ENCODE peak calls at places on chromosome 17, in nine cellular contexts. M, O, R, T, V, A, Y, I and E are unnamed samples.

GRCh38 chr17:64634217-64634616 is 27.9 kb downstream of the SMURF2 start:
- ATAC-seq in R (no peak), T (peak), O (no peak), M (peak), A (no peak), I (no peak), V (peak), Y (no peak), E (no peak)

GRCh38 chr17:38741443-38741842 is 6.7 kb downstream of the PCGF2 start:
- ATAC-seq in I (no peak), R (no peak), O (peak), T (no peak), Y (peak), M (no peak), V (no peak), A (peak), E (no peak)

GRCh38 chr17:16439867-16440351 is 24.5 kb downstream of the TRPV2 start:
- ATAC-seq in T (peak), Y (peak), O (no peak), R (peak), M (no peak), A (peak), I (no peak), V (peak), E (no peak)

GRCh38 chr17:47694018-47694817 is at the start of gene TBKBP1:
- ATAC-seq in I (peak), M (peak), Y (peak), A (peak), R (peak), T (peak), O (peak), V (peak), E (peak)

GRCh38 chr17:70552230-70552981 is 383.1 kb downstream of the KCNJ2 start:
- ATAC-seq in M (no peak), I (peak), T (no peak), V (no peak), O (peak), A (peak), Y (no peak), R (peak), E (no peak)

GRCh38 chr17:10082795-10083194 is 115.6 kb downstream of the GAS7 start:
- ATAC-seq in R (no peak), I (no peak), O (no peak), T (no peak), A (no peak), V (no peak), M (no peak), Y (no peak), E (no peak)

GRCh38 chr17:27315322-27315721 is 21.4 kb downstream of the WSB1 start:
- ATAC-seq in V (no peak), M (no peak), T (no peak), R (peak), O (peak), Y (no peak), I (peak), A (no peak), E (no peak)

GRCh38 chr17:77753691-77754265 is 204.7 kb upstream of the TNRC6C start:
- ATAC-seq in O (no peak), I (no peak), M (no peak), R (no peak), V (no peak), Y (no peak), T (no peak), A (no peak), E (no peak)

GRCh38 chr17:47275245-47275984 is 21.8 kb downstream of the ITGB3 start:
- ATAC-seq in Y (peak), M (no peak), I (peak), A (peak), R (peak), T (no peak), V (no peak), O (peak), E (no peak)

GRCh38 chr17:74531231-74531761 is at the start of gene CD300LB:
- ATAC-seq in Y (no peak), T (no peak), V (no peak), I (no peak), M (no peak), R (no peak), A (no peak), O (no peak), E (peak)

GRCh38 chr17:79691931-79692330 is 38.8 kb upstream of the ENPP7 start:
- ATAC-seq in Y (no peak), R (no peak), I (no peak), O (peak), T (no peak), M (no peak), A (no peak), V (no peak), E (no peak)

GRCh38 chr17:73476890-73477350 is 165.1 kb upstream of the CDC42EP4 start:
- ATAC-seq in Y (no peak), R (no peak), A (no peak), T (no peak), I (no peak), O (peak), V (no peak), M (no peak), E (no peak)

GRCh38 chr17:29179232-29180036 is 764 bp downstream of the MYO18A start:
- ATAC-seq in A (peak), V (no peak), I (no peak), O (peak), M (no peak), R (peak), T (no peak), Y (peak), E (peak)

GRCh38 chr17:65750166-65750565 is 188.7 kb upstream of the AXIN2 start:
- ATAC-seq in V (no peak), T (no peak), Y (no peak), A (no peak), I (no peak), M (no peak), O (no peak), R (no peak), E (no peak)

GRCh38 chr17:28875856-28876564 is 21.2 kb downstream of the ERAL1 start:
- ATAC-seq in V (no peak), T (no peak), A (no peak), Y (no peak), O (no peak), M (no peak), I (no peak), R (no peak), E (no peak)

GRCh38 chr17:9465216-9465921 is 110.3 kb downstream of the STX8 start:
- ATAC-seq in V (no peak), M (no peak), R (no peak), O (no peak), I (no peak), Y (no peak), T (no peak), A (no peak), E (no peak)

GRCh38 chr17:42584880-42585279 is 7.4 kb upstream of the PSMC3IP start:
- ATAC-seq in V (peak), O (no peak), A (no peak), I (no peak), M (no peak), R (no peak), T (no peak), Y (no peak), E (no peak)

GRCh38 chr17:8292639-8293395 is 2.4 kb downstream of the SLC25A35 start:
- ATAC-seq in I (no peak), A (no peak), V (no peak), T (no peak), Y (no peak), R (no peak), O (no peak), M (no peak), E (no peak)

GRCh38 chr17:47901423-47901822 is 5.4 kb downstream of the SP2 start:
- ATAC-seq in I (no peak), V (no peak), O (no peak), Y (no peak), T (no peak), A (no peak), R (no peak), M (no peak), E (no peak)

GRCh38 chr17:7370853-7371252 is 10.0 kb upstream of the TNK1 start:
- ATAC-seq in I (no peak), R (peak), V (no peak), O (no peak), T (no peak), M (no peak), A (no peak), Y (no peak), E (no peak)

GRCh38 chr17:61786088-61786487 is 77.2 kb downstream of the BRIP1 start:
- ATAC-seq in A (no peak), I (no peak), M (no peak), T (no peak), Y (no peak), O (no peak), R (no peak), V (no peak), E (no peak)

GRCh38 chr17:49634487-49634865 is 43.4 kb downstream of the SPOP start:
- ATAC-seq in T (no peak), I (no peak), R (no peak), O (peak), M (no peak), V (no peak), Y (no peak), A (no peak), E (no peak)

GRCh38 chr17:7590743-7591142 is 849 bp upstream of the SOX15 start:
- ATAC-seq in M (no peak), I (peak), Y (no peak), O (no peak), A (no peak), T (no peak), R (no peak), V (no peak), E (no peak)

GRCh38 chr17:29059281-29059680 is 16.3 kb downstream of the PIPOX start:
- ATAC-seq in I (no peak), A (peak), O (no peak), M (no peak), V (no peak), Y (peak), R (no peak), T (no peak), E (no peak)

GRCh38 chr17:3905017-3905486 is 11.2 kb downstream of the P2RX1 start:
- ATAC-seq in V (peak), A (peak), M (no peak), T (no peak), O (no peak), Y (peak), I (no peak), R (peak), E (peak)

GRCh38 chr17:49748791-49749190 is 15.1 kb downstream of the FAM117A start:
- ATAC-seq in T (peak), Y (no peak), V (peak), M (peak), I (no peak), O (no peak), A (no peak), R (peak), E (peak)

GRCh38 chr17:21157586-21158370 is 31.0 kb downstream of the DHRS7B start:
- ATAC-seq in Y (no peak), V (no peak), T (no peak), A (no peak), M (no peak), R (no peak), O (no peak), I (no peak), E (peak)